ENCODE peak calls at places on chromosomes 13 and 19, in ten cellular contexts. B is lower leg skin; V is mesendoderm; I is WTC11; P is activated CD4-positive, alpha-beta memory T cell treated with anti-CD3 and anti-CD28 coated beads, Interleukin-2, amount 10 ng/mL, durations not matched to agents 7 days and 5 days; F is EH; K is midbrain; Y is nucleus accumbens; W is NCI-H345; J is activated T-helper 9 cell treated with anti-CD3 and anti-CD28 coated beads, Interleukin-2, amount 50 U/mL, for 16 hours. M is an unnamed sample.

GRCh38 chr19:29031216-29031615 is 181.7 kb downstream of the UQCRFS1 start:
- DNase-seq in J (no peak), Y (no peak), I (no peak), V (no peak), P (no peak), W (no peak), B (no peak), K (no peak), F (peak; percentile 4), M (no peak)

GRCh38 chr19:31074751-31075150 is 274.5 kb downstream of the TSHZ3 start:
- DNase-seq in P (no peak), J (no peak), V (no peak), I (no peak), F (no peak), Y (no peak), K (no peak), W (no peak), B (no peak), M (no peak)

GRCh38 chr13:100879255-100879654 is 204.7 kb upstream of the TMTC4 start:
- DNase-seq in V (no peak), B (no peak), J (no peak), W (no peak), F (no peak), P (no peak), I (no peak), Y (no peak), K (no peak), M (no peak)

GRCh38 chr19:1213391-1214286 is 8.1 kb downstream of the STK11 start:
- DNase-seq in I (no peak), J (no peak), V (no peak), W (no peak), Y (peak; percentile 44), K (peak; percentile 55), B (peak; percentile 63), P (peak; percentile 72), F (peak; percentile 90), M (no peak)

GRCh38 chr13:109572389-109572788 is 214.0 kb downstream of the IRS2 start:
- DNase-seq in W (no peak), V (no peak), Y (no peak), P (no peak), B (no peak), J (no peak), I (peak; percentile 14), K (no peak), F (no peak), M (no peak)

GRCh38 chr19:10863107-10863700 is 8.1 kb upstream of the CARM1 start:
- DNase-seq in W (no peak), F (peak; percentile 64), I (no peak), P (no peak), J (no peak), V (no peak), Y (no peak), B (no peak), K (no peak), M (no peak)

GRCh38 chr13:52348983-52349780 is 56.8 kb downstream of the THSD1 start:
- DNase-seq in Y (peak; percentile 2), V (peak; percentile 48), P (no peak), K (no peak), F (peak; percentile 80), J (no peak), W (no peak), I (no peak), B (no peak), M (no peak)

GRCh38 chr19:46931197-46931596 is 70.4 kb downstream of the ARHGAP35 start:
- DNase-seq in W (no peak), K (peak; percentile 23), V (no peak), J (no peak), P (no peak), F (no peak), Y (peak; percentile 11), B (no peak), I (no peak), M (no peak)

GRCh38 chr13:97905517-97905916 is 48.0 kb upstream of the IPO5 start:
- DNase-seq in V (no peak), B (peak; percentile 15), F (no peak), J (no peak), W (no peak), K (no peak), Y (no peak), I (no peak), P (no peak), M (no peak)

GRCh38 chr13:25541434-25542123 is 169.8 kb downstream of the ATP8A2 start:
- DNase-seq in F (no peak), B (no peak), Y (no peak), V (no peak), K (no peak), W (no peak), I (no peak), J (no peak), P (no peak), M (no peak)

GRCh38 chr13:111210488-111210887 is 95.4 kb downstream of the ARHGEF7 start:
- DNase-seq in W (no peak), K (peak; percentile 75), F (peak; percentile 96), I (no peak), J (no peak), V (peak; percentile 48), Y (peak; percentile 69), B (no peak), P (no peak), M (peak; percentile 18)

GRCh38 chr19:29285878-29286277 is 72.9 kb upstream of the UQCRFS1 start:
- DNase-seq in W (peak; percentile 76), Y (peak; percentile 47), F (no peak), B (no peak), P (no peak), V (peak; percentile 74), K (peak; percentile 50), I (peak; percentile 71), J (no peak), M (no peak)

GRCh38 chr13:93736111-93736510 is 509.5 kb downstream of the GPC6 start:
- DNase-seq in Y (no peak), V (no peak), P (no peak), W (no peak), I (no peak), J (no peak), B (no peak), F (peak; percentile 38), K (no peak), M (no peak)

GRCh38 chr13:63741029-63741813 is 2325.6 kb upstream of the PCDH20 start:
- DNase-seq in Y (no peak), F (no peak), W (no peak), J (no peak), B (peak; percentile 4), P (no peak), V (no peak), I (no peak), K (no peak), M (no peak)

GRCh38 chr19:5828661-5829566 is 10.6 kb downstream of the FUT6 start:
- DNase-seq in P (peak; percentile 38), V (peak; percentile 62), J (peak; percentile 12), B (no peak), W (peak; percentile 85), I (peak; percentile 67), K (no peak), F (peak; percentile 15), Y (no peak), M (no peak)

GRCh38 chr19:3146677-3147100 is 10.9 kb downstream of the GNA15 start:
- DNase-seq in F (no peak), B (no peak), W (no peak), I (peak; percentile 84), Y (no peak), K (no peak), P (peak; percentile 67), J (peak; percentile 67), V (peak; percentile 23), M (no peak)

GRCh38 chr13:62643007-62643483 is 1227.4 kb upstream of the PCDH20 start:
- DNase-seq in F (no peak), K (no peak), W (no peak), V (peak; percentile 69), B (no peak), P (no peak), I (no peak), J (no peak), Y (peak; percentile 49), M (no peak)

GRCh38 chr19:2076481-2077082 is 19.5 kb downstream of the MOB3A start:
- DNase-seq in J (no peak), I (no peak), K (no peak), B (no peak), W (no peak), F (no peak), P (no peak), V (no peak), Y (no peak), M (no peak)

GRCh38 chr13:103386341-103386740 is 320.1 kb upstream of the SLC10A2 start:
- DNase-seq in I (no peak), Y (no peak), F (no peak), B (no peak), J (no peak), V (peak; percentile 36), W (no peak), P (no peak), K (no peak), M (no peak)

GRCh38 chr19:50565984-50566903 is 2.0 kb downstream of the LRRC4B start:
- DNase-seq in K (peak; percentile 74), W (no peak), P (no peak), Y (peak; percentile 80), J (no peak), F (no peak), B (no peak), I (peak; percentile 69), V (peak; percentile 36), M (no peak)

GRCh38 chr19:29771708-29772415 is 39.9 kb upstream of the CCNE1 start:
- DNase-seq in B (no peak), K (peak; percentile 20), F (peak; percentile 59), P (no peak), J (no peak), Y (peak; percentile 49), V (peak; percentile 74), I (peak; percentile 76), W (peak; percentile 60), M (no peak)

GRCh38 chr19:4066682-4067395 is at the start of gene ZBTB7A:
- DNase-seq in I (peak; percentile 64), B (peak; percentile 89), F (peak; percentile 86), Y (peak; percentile 63), W (peak; percentile 72), K (peak; percentile 69), V (peak; percentile 63), P (peak; percentile 83), J (peak; percentile 62), M (no peak)

GRCh38 chr13:81987159-81987558 is 1646.2 kb upstream of the SPRY2 start:
- DNase-seq in J (no peak), F (no peak), W (no peak), V (peak; percentile 93), K (no peak), P (no peak), Y (no peak), I (no peak), B (no peak), M (no peak)

GRCh38 chr19:5358173-5358800 is 17.7 kb upstream of the PTPRS start:
- DNase-seq in I (no peak), B (no peak), K (no peak), J (no peak), F (peak; percentile 30), W (no peak), Y (no peak), V (no peak), P (no peak), M (no peak)

GRCh38 chr19:13053761-13054604 is 48.7 kb downstream of the LYL1 start:
- DNase-seq in J (no peak), K (no peak), W (no peak), B (peak; percentile 69), F (peak; percentile 99), P (no peak), I (peak; percentile 44), Y (peak; percentile 47), V (peak; percentile 81), M (no peak)

M was measured in GOT3.